ENCODE peak calls at places on chromosomes 5 and 9, in four cellular contexts. H is HepG2, M is WTC11, Z is K562. C is an unnamed sample.

GRCh38 chr9:89491688-89492087 is 6.2 kb downstream of the SEMA4D start:
- DNase-seq in H (no peak), M (no peak), Z (no peak), C (no peak)

GRCh38 chr9:136859821-136860269 is 6.3 kb downstream of the EDF1 start:
- DNase-seq in H (no peak), M (peak), Z (no peak), C (no peak)

GRCh38 chr5:135032613-135033025 is 1.4 kb downstream of the PITX1 start:
- DNase-seq in H (no peak), M (no peak), Z (no peak), C (no peak)

GRCh38 chr9:130693101-130693425 is 517 bp upstream of the EXOSC2 start:
- DNase-seq in H (no peak), M (no peak), Z (no peak), C (no peak)

GRCh38 chr5:54792611-54793404 is 192.6 kb downstream of the ESM1 start:
- DNase-seq in H (no peak), M (no peak), Z (no peak), C (no peak)

GRCh38 chr5:155878991-155879575 is 447.9 kb upstream of the SGCD start:
- DNase-seq in H (no peak), M (no peak), Z (no peak), C (no peak)

GRCh38 chr5:126969548-126969947 is 60.8 kb downstream of the MARCHF3 start:
- DNase-seq in H (no peak), M (no peak), Z (no peak), C (no peak)

GRCh38 chr9:128361981-128362646 is 9.1 kb upstream of the URM1 start:
- DNase-seq in H (peak), M (peak), Z (peak), C (peak)

GRCh38 chr9:131999692-132000551 is 79.7 kb downstream of the MED27 start:
- DNase-seq in H (no peak), M (no peak), Z (no peak), C (no peak)

GRCh38 chr9:124217839-124218437 is 39.8 kb upstream of the NEK6 start:
- DNase-seq in H (no peak), M (no peak), Z (no peak), C (no peak)

GRCh38 chr5:74052441-74052840 is 426.4 kb downstream of the ARHGEF28 start:
- DNase-seq in H (no peak), M (no peak), Z (no peak), C (no peak)

GRCh38 chr5:143887302-143887638 is 75.3 kb downstream of the HMHB1 start:
- DNase-seq in H (no peak), M (no peak), Z (no peak), C (no peak)

GRCh38 chr9:89615661-89616060 is 10.8 kb downstream of the GADD45G start:
- DNase-seq in H (no peak), M (no peak), Z (no peak), C (no peak)

GRCh38 chr5:134577022-134577795 is 51.7 kb downstream of the JADE2 start:
- DNase-seq in H (no peak), M (no peak), Z (no peak), C (no peak)

GRCh38 chr9:16344343-16344742 is 526.1 kb downstream of the BNC2 start:
- DNase-seq in H (no peak), M (no peak), Z (no peak), C (no peak)

GRCh38 chr5:5512496-5512895 is 90.0 kb downstream of the ICE1 start:
- DNase-seq in H (no peak), M (no peak), Z (no peak), C (no peak)

GRCh38 chr5:145856285-145856818 is 16.5 kb downstream of the GRXCR2 start:
- DNase-seq in H (peak), M (peak), Z (no peak), C (no peak)

GRCh38 chr9:83636813-83637212 is 13.9 kb downstream of the IDNK start:
- DNase-seq in H (no peak), M (no peak), Z (no peak), C (no peak)

GRCh38 chr5:141494761-141495455 is 6.0 kb downstream of the PCDHGC5 start:
- DNase-seq in H (no peak), M (peak), Z (no peak), C (no peak)

GRCh38 chr9:132946624-132947295 is 2.3 kb upstream of the TSC1 start:
- DNase-seq in H (peak), M (no peak), Z (no peak), C (no peak)

GRCh38 chr9:109619310-109619709 is 121.2 kb upstream of the PTPN3 start:
- DNase-seq in H (no peak), M (no peak), Z (no peak), C (no peak)

GRCh38 chr9:18384066-18384465 is 89.9 kb upstream of the ADAMTSL1 start:
- DNase-seq in H (no peak), M (no peak), Z (no peak), C (no peak)

GRCh38 chr9:12956261-12956660 is 181.4 kb downstream of the LURAP1L start:
- DNase-seq in H (no peak), M (no peak), Z (no peak), C (no peak)

GRCh38 chr5:343461-344401 is 22.2 kb downstream of the AHRR start:
- DNase-seq in H (peak), M (peak), Z (no peak), C (peak)
- TF ChIP-seq ELF4 in H (no peak), M (no peak), Z (no peak), C (no peak)

GRCh38 chr9:27457445-27457844 is 66.6 kb upstream of the IFNK start:
- DNase-seq in H (no peak), M (peak), Z (peak), C (no peak)
- TF ChIP-seq ELF4 in H (no peak), M (no peak), Z (no peak), C (no peak)

GRCh38 chr5:180046656-180047055 is 24.9 kb downstream of the RNF130 start:
- DNase-seq in H (no peak), M (no peak), Z (no peak), C (no peak)

GRCh38 chr5:180045889-180046499 is 25.6 kb downstream of the RNF130 start:
- DNase-seq in H (no peak), M (no peak), Z (no peak), C (no peak)

GRCh38 chr5:180049357-180049673 is 22.2 kb downstream of the RNF130 start:
- DNase-seq in H (no peak), M (no peak), Z (peak), C (no peak)

GRCh38 chr5:180050106-180050929 is 21.2 kb downstream of the RNF130 start:
- DNase-seq in H (peak), M (no peak), Z (no peak), C (no peak)

GRCh38 chr5:180047667-180048066 is 23.9 kb downstream of the RNF130 start:
- DNase-seq in H (no peak), M (no peak), Z (no peak), C (no peak)
- TF ChIP-seq ELF4 in H (no peak), M (no peak), Z (no peak), C (no peak)

GRCh38 chr5:11054014-11054413 is 293.0 kb upstream of the DAP start:
- DNase-seq in H (no peak), M (no peak), Z (no peak), C (no peak)

GRCh38 chr5:11048760-11049159 is 287.7 kb upstream of the DAP start:
- DNase-seq in H (no peak), M (peak), Z (no peak), C (no peak)

GRCh38 chr5:11047625-11048024 is 286.6 kb upstream of the DAP start:
- DNase-seq in H (no peak), M (no peak), Z (no peak), C (no peak)

GRCh38 chr5:11047051-11047450 is 286.0 kb upstream of the DAP start:
- DNase-seq in H (no peak), M (no peak), Z (no peak), C (no peak)

DNA sequence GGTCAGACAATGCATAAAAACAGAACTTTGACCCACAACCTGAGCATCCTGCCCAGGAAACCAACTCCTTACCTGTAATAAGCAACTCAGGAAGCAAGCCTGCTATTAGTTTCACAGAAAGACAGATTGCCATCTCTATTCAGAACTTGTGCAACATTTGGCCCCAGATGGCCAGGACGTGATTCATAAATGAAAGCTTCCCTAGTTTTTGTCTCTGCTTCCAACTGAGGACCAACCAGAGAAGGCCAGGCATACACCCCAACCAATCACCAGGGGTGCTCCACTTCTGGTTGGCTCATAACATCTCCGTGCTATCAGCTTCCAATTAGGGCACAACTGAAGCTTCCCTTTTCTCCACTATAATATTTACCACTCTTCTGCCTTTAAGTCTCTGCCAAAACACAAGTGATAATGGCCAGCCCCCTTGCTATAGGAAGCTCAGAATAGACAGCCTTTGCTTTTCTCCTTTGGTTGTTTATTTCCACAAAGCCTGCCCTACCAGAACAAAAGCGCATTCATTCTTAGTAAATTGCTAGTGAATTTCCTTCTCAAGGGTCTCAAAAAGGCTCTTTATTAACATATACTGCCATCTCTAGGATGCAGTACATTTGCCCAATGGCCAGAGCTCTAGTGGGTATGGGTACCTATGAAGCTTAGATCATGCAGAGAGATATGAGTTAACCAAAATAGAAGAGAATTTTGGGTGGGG is 289.7 kb upstream of the DAP start:
- DNase-seq in H (no peak), M (no peak), Z (no peak), C (no peak)
- TF ChIP-seq ELF4 in H (no peak), M (no peak), Z (no peak), C (no peak)

DNA sequence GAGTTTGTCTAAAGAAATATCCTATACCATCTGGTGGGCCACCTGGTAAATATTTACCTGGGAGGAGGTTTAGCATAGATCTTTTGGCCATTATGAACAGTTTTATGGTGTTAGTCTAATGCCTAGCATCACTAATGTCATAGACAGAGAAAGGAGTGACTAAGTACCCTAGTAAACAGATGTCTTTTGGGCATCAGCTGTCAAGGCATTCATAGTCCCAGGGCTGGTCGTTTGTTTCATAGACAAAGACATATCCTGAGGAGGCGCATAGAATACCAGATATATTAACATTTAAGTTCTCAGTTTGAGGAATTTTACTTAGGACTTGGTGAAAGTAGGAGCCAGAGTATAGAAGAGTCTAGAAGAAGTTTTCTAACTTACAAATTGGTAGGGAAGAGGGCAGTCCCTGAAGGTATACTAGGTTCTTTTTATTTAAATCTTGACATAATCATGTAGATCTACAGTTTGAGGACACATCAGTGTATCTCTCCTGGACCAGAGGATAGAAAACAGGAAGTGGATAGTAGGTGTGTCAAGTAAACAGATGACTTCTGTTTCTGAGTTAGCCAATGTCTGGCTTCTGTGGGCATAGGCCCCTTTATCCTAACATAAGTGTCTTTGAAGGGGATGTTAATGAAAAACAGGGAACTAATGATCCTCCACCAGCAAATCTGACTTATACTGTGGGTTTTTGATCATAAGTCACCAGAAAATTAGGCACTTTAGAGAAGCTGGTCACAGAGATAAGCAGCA is 105.0 kb upstream of the PRSS3 start:
- DNase-seq in H (no peak), M (no peak), Z (no peak), C (no peak)
- TF ChIP-seq ELF4 in H (no peak), M (no peak), Z (no peak), C (no peak)

GRCh38 chr9:27112235-27112634 is 3.2 kb downstream of the TEK start:
- DNase-seq in H (no peak), M (no peak), Z (no peak), C (no peak)

GRCh38 chr9:27118916-27119315 is 9.9 kb downstream of the TEK start:
- DNase-seq in H (no peak), M (no peak), Z (no peak), C (no peak)

DNA sequence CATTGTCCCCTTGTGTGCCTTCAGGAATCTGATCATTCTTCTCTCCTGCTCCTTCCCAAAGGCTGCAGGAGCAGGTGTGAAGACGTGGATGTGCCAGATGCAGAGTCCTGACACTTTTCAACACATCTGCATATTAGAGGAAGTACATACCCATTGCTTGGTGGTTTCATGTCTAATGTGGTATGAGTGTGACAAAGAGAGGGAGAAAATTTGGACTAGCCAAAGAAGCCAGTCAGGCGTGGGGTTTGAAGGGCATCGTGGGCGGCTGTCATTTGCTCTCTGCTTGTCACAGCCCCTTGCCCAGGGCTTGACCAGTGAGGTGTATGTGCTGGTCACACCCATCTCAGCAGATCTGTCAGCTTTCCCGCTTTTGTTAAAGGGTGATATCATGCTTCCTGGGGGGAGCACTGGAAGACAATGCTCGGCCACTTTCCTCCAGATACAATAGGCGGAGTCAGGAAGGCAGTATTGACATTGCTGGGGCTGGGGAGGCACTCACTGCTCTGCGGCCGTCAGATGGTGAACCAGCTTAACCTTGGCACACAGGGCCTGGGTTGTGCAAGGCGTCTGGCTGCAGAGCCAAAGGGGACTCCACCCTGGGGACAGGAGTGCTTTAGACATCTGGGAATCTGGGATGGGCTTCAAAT is 8.6 kb downstream of the TEK start:
- DNase-seq in H (peak), M (no peak), Z (no peak), C (no peak)
- TF ChIP-seq ELF4 in H (no peak), M (no peak), Z (no peak), C (no peak)

GRCh38 chr5:172106511-172107356 is 81.3 kb downstream of the STK10 start:
- DNase-seq in H (no peak), M (peak), Z (peak), C (peak)
- TF ChIP-seq ELF4 in H (no peak), M (no peak), Z (no peak), C (no peak)

DNA sequence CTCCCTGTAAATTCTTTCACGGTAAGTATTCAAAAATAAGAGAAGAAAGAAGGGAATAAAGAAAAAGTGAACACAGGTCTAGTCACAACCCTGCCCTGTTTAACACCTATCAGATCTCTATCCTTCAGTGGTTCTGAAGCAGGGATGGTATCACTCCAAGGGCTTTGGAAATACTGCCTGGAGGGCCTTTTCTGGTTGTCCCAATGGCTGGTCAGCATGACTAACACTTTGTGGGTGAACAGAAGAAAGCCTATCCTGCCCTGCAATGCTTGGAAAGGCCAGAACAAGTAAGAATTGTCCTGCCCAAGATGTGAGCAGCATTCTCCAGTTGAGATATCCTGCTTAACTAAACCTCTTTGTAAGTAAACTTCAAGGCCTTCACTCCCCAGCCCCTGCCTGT is 124.9 kb downstream of the TMEM167A start:
- DNase-seq in H (no peak), M (no peak), Z (no peak), C (no peak)
- TF ChIP-seq ELF4 in H (no peak), M (no peak), Z (no peak), C (no peak)

GRCh38 chr5:178206166-178207101 is 2.1 kb downstream of the HNRNPAB start:
- DNase-seq in H (no peak), M (peak), Z (no peak), C (no peak)

GRCh38 chr5:178208540-178209227 is 4.4 kb downstream of the HNRNPAB start:
- DNase-seq in H (no peak), M (peak), Z (peak), C (no peak)

GRCh38 chr5:178207917-178208280 is 3.6 kb downstream of the HNRNPAB start:
- DNase-seq in H (no peak), M (no peak), Z (no peak), C (no peak)

GRCh38 chr5:178205749-178206047 is 1.4 kb downstream of the HNRNPAB start:
- DNase-seq in H (no peak), M (no peak), Z (no peak), C (no peak)

DNA sequence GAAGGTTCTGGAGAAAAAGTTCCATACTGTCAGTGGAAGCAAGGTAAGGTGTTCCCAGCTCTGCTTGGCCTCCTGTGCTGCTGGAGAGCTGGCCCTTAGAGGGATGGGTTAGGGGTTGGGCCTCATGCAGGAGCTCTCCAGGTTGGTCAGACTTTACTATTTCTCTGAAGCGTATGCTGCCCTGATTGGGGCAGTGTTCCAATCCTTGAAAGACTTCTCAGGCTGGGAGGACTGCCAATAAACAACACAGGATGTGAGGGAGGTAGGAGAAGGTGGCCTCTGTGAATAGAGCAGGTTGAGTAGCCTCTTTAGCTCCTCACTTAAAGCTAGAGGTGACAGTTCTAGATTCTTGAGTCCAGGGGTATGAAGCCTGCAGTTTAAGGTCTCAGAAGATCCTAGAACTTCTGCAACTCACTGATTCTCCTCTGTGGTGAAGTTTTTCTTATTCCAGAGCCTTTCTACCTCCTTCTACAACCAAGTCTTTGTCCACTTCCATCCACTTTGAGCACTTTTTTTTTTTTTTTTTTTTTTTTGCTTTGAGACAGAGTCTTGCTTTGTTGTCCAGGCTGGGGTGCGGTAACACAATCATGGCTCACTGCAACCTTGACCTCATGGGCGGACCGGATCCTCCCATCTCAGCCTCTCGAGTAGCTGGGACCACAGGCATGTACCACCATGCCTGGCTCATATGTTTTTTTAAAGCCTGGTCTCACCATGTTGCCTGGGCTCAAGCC is 3.0 kb downstream of the HNRNPAB start:
- DNase-seq in H (peak), M (no peak), Z (no peak), C (no peak)
- TF ChIP-seq ELF4 in H (no peak), M (no peak), Z (no peak), C (no peak)